ENCODE peak calls at places on chromosomes 1 and 21, in nine cellular contexts. F is adrenal gland, M is GM12891, J is H1, R is tibial nerve, E is spleen, A is upper lobe of left lung, N is thyroid gland, I is transverse colon. T is an unnamed sample.

GRCh38 chr1:24878775-24879742 is 51.0 kb downstream of the RUNX3 start:
- DNase-seq in F (no peak), M (no peak), J (peak), R (no peak), E (no peak), A (no peak), N (no peak), I (no peak), T (peak)

GRCh38 chr21:42456457-42456856 is 39.6 kb downstream of the RSPH1 start:
- DNase-seq in F (no peak), M (no peak), J (no peak), R (no peak), E (peak), A (no peak), N (no peak), I (peak), T (no peak)

GRCh38 chr1:202848191-202848542 is 37.4 kb downstream of the PCAT6 start:
- DNase-seq in F (no peak), M (peak), J (no peak), R (no peak), E (no peak), A (no peak), N (no peak), I (no peak), T (no peak)

GRCh38 chr1:77881099-77881498 is 7.3 kb upstream of the NEXN start:
- DNase-seq in F (no peak), M (no peak), J (no peak), R (no peak), E (no peak), A (no peak), N (no peak), I (no peak), T (no peak)

GRCh38 chr1:175262646-175263045 is 70.1 kb upstream of the KIAA0040 start:
- DNase-seq in F (no peak), M (no peak), J (no peak), R (no peak), E (no peak), A (no peak), N (no peak), I (no peak), T (no peak)

GRCh38 chr21:39125752-39126485 is 57.3 kb downstream of the PSMG1 start:
- DNase-seq in F (peak), M (no peak), J (peak), R (no peak), E (peak), A (peak), N (peak), I (peak), T (no peak)

GRCh38 chr21:26982767-26983166 is 15.9 kb upstream of the ADAMTS5 start:
- DNase-seq in F (peak), M (no peak), J (no peak), R (no peak), E (no peak), A (no peak), N (peak), I (no peak), T (no peak)

GRCh38 chr1:116356673-116357072 is 16.4 kb upstream of the ATP1A1 start:
- DNase-seq in F (no peak), M (no peak), J (no peak), R (no peak), E (no peak), A (no peak), N (no peak), I (no peak), T (no peak)

GRCh38 chr1:204316164-204316563 is 43.6 kb downstream of the PLEKHA6 start:
- DNase-seq in F (no peak), M (no peak), J (no peak), R (no peak), E (no peak), A (no peak), N (no peak), I (no peak), T (no peak)

GRCh38 chr21:30577766-30578165 is 12.4 kb downstream of the KRTAP22-2 start:
- DNase-seq in F (no peak), M (no peak), J (no peak), R (no peak), E (no peak), A (no peak), N (no peak), I (no peak), T (no peak)

GRCh38 chr1:162974810-162975209 is 94.4 kb upstream of the RGS4 start:
- DNase-seq in F (no peak), M (no peak), J (no peak), R (no peak), E (no peak), A (no peak), N (no peak), I (no peak), T (no peak)

GRCh38 chr1:206633708-206634121 is 1.6 kb upstream of the DYRK3 start:
- DNase-seq in F (peak), M (no peak), J (no peak), R (no peak), E (no peak), A (no peak), N (no peak), I (peak), T (no peak)

GRCh38 chr1:222090103-222090502 is 348.2 kb upstream of the DUSP10 start:
- DNase-seq in F (no peak), M (no peak), J (no peak), R (no peak), E (no peak), A (no peak), N (no peak), I (no peak), T (no peak)

GRCh38 chr1:202811296-202812175 is 782 bp downstream of the PCAT6 start:
- DNase-seq in F (peak), M (no peak), J (peak), R (no peak), E (peak), A (peak), N (peak), I (peak), T (no peak)

GRCh38 chr1:212981571-212982328 is 31.4 kb downstream of the VASH2 start:
- DNase-seq in F (no peak), M (no peak), J (peak), R (no peak), E (no peak), A (no peak), N (no peak), I (no peak), T (no peak)

GRCh38 chr1:9844106-9844505 is 20.3 kb upstream of the CLSTN1 start:
- DNase-seq in F (no peak), M (no peak), J (no peak), R (no peak), E (peak), A (peak), N (no peak), I (no peak), T (peak)

GRCh38 chr1:12598914-12599463 is 19.0 kb downstream of the DHRS3 start:
- DNase-seq in F (no peak), M (no peak), J (no peak), R (no peak), E (no peak), A (no peak), N (no peak), I (no peak), T (no peak)

GRCh38 chr1:75522389-75522788 is 88.5 kb downstream of the SLC44A5 start:
- DNase-seq in F (peak), M (no peak), J (no peak), R (no peak), E (no peak), A (no peak), N (no peak), I (no peak), T (no peak)

DNA sequence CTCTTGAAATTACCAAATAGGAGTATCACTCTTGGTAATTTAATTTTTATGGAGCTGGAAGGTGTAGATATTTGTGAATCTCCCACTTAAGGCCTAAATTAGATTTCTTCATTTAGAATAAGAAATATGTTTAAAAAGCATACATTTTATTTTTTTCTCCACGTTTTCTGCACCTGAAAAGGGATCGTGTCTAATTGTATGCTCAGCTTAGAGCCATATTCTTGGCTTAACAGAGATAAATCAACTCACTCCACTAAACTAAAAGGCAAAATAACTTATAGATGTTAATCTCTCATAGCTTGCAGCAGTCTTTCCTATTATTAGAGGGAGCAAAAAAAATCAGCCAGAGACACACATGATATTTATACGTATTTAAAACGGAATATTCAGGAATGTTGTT is 336.8 kb upstream of the SGIP1 start:
- DNase-seq in F (no peak), M (no peak), J (no peak), R (no peak), E (no peak), A (no peak), N (no peak), I (no peak), T (no peak)
- TF ChIP-seq POLR2A in F (no peak), M (no peak), J (no peak), R (no peak), E (no peak), A (no peak), N (no peak), I (no peak), T (no peak)

GRCh38 chr1:2376931-2377672 is 14.3 kb downstream of the MORN1 start:
- DNase-seq in F (no peak), M (no peak), J (no peak), R (no peak), E (peak), A (peak), N (peak), I (peak), T (no peak)
- TF ChIP-seq POLR2A in F (no peak), M (no peak), J (no peak), R (no peak), E (no peak), A (no peak), N (no peak), I (no peak), T (no peak)

GRCh38 chr1:5939268-5940060 is 52.8 kb downstream of the NPHP4 start:
- DNase-seq in F (no peak), M (no peak), J (peak), R (no peak), E (no peak), A (no peak), N (no peak), I (no peak), T (no peak)
- TF ChIP-seq POLR2A in F (no peak), M (no peak), J (no peak), R (no peak), E (no peak), A (no peak), N (no peak), I (no peak), T (no peak)

GRCh38 chr1:11169202-11169601 is 20.0 kb upstream of the ANGPTL7 start:
- DNase-seq in F (no peak), M (no peak), J (no peak), R (no peak), E (no peak), A (no peak), N (no peak), I (no peak), T (no peak)
- TF ChIP-seq POLR2A in F (no peak), M (no peak), J (no peak), R (no peak), E (no peak), A (no peak), N (no peak), I (no peak), T (no peak)

GRCh38 chr1:21782868-21783678 is at the start of gene USP48:
- DNase-seq in F (peak), M (peak), J (peak), R (peak), E (peak), A (peak), N (peak), I (peak), T (peak)
- TF ChIP-seq POLR2A in F (peak), M (peak), J (peak), R (peak), E (peak), A (peak), N (peak), I (peak), T (peak)

DNA sequence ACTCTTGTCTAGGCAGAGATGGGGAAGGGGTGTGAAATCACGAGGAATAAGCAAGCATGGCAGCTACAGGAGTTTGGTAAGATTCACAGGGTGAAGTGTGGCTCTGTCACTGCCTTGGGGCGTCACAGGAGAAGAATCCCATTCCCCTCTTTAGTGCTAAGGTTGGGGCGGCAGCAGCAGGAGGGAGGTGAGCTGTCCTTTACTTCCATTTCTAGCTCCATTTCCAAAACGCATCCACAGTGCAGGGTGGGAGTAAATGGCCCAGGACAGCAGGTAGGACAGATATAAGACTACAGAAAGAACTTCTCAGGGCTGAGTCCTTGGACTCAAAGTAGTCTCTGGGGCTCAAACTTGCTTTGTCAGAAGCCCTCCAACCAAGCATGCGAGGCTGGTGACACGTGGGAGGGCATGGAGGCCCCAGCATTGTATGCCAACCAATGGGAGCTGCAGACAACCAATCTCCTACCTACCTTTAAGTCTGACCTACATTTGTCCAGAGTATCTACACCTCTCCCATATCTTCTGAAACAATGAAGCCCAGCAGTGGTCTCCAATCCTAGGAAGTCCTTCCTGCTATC is 8.5 kb downstream of the MEF2D start:
- DNase-seq in F (no peak), M (no peak), J (no peak), R (no peak), E (no peak), A (no peak), N (no peak), I (no peak), T (no peak)
- TF ChIP-seq POLR2A in F (no peak), M (no peak), J (no peak), R (no peak), E (no peak), A (no peak), N (no peak), I (no peak), T (no peak)